ENCODE peak calls at places on chromosomes 7 and 10, in four cellular contexts. C is breast epithelium; H is heart right ventricle; S is CD4-positive, alpha-beta memory T cell. E is an unnamed sample.
A peak's percentile ranks its signal among the peaks of the same experiment; 100 is the strongest.

GRCh38 chr10:15300697-15301096 is 70.4 kb downstream of the FAM171A1 start:
- DNase-seq in C (no peak), H (no peak), S (no peak), E (no peak)

GRCh38 chr10:43585981-43586738 is 11.7 kb upstream of the ZNF239 start:
- DNase-seq in H (no peak), C (no peak), S (no peak), E (no peak)

GRCh38 chr10:67115972-67116371 is 190.1 kb downstream of the LRRTM3 start:
- DNase-seq in H (no peak), S (no peak), C (no peak), E (no peak)

GRCh38 chr10:4170633-4171314 is 385.8 kb upstream of the KLF6 start:
- DNase-seq in H (no peak), S (no peak), C (no peak), E (no peak)

GRCh38 chr10:89283988-89284475 is 17.8 kb upstream of the IFIT2 start:
- DNase-seq in H (peak; percentile 40), C (peak; percentile 40), S (no peak), E (peak; percentile 66)

GRCh38 chr10:122021421-122021820 is 32.5 kb downstream of the TACC2 start:
- DNase-seq in S (no peak), H (no peak), C (peak; percentile 62), E (no peak)

GRCh38 chr7:137992738-137993394 is 9.0 kb downstream of the CREB3L2 start:
- DNase-seq in C (peak; percentile 76), H (no peak), S (no peak), E (peak; percentile 78)

GRCh38 chr10:3196482-3196881 is 23.9 kb upstream of the PITRM1 start:
- DNase-seq in S (no peak), C (no peak), H (no peak), E (no peak)

GRCh38 chr7:33862946-33863814 is 42.2 kb upstream of the BMPER start:
- DNase-seq in H (peak; percentile 45), S (no peak), C (no peak), E (no peak)

GRCh38 chr10:101297901-101298451 is 56.0 kb upstream of the BTRC start:
- DNase-seq in H (peak; percentile 47), S (peak; percentile 60), C (no peak), E (peak; percentile 52)

GRCh38 chr10:116888380-116889055 is 39.2 kb downstream of the ENO4 start:
- DNase-seq in C (peak; percentile 72), S (no peak), H (no peak), E (no peak)

GRCh38 chr10:12214763-12215218 is 18.8 kb downstream of the CDC123 start:
- DNase-seq in S (peak; percentile 45), C (no peak), H (no peak), E (no peak)

GRCh38 chr7:44912775-44913347 is 27.5 kb upstream of the PURB start:
- DNase-seq in S (no peak), C (peak; percentile 62), H (no peak), E (no peak)

GRCh38 chr10:124728071-124728829 is 15.9 kb downstream of the FAM53B start:
- DNase-seq in S (no peak), C (no peak), H (no peak), E (no peak)

GRCh38 chr10:45580781-45581496 is 91.6 kb downstream of the ZFAND4 start:
- DNase-seq in S (peak; percentile 40), H (no peak), C (no peak), E (no peak)

GRCh38 chr10:102367441-102367840 is 28.1 kb upstream of the NFKB2 start:
- DNase-seq in S (no peak), H (no peak), C (no peak), E (no peak)

GRCh38 chr10:19788075-19788686 is 28.1 kb upstream of the PLXDC2 start:
- DNase-seq in H (no peak), C (no peak), S (no peak), E (peak; percentile 74)

GRCh38 chr7:77226357-77226839 is 26.8 kb upstream of the FGL2 start:
- DNase-seq in H (no peak), S (no peak), C (no peak), E (no peak)

GRCh38 chr10:101779544-101780186 is 3.6 kb downstream of the NPM3 start:
- DNase-seq in C (peak; percentile 41), S (peak; percentile 70), H (peak; percentile 86), E (peak; percentile 56)

GRCh38 chr7:41996381-41997035 is 240.5 kb downstream of the GLI3 start:
- DNase-seq in C (no peak), S (no peak), H (no peak), E (no peak)

GRCh38 chr7:48280100-48280499 is 108.8 kb downstream of the ABCA13 start:
- DNase-seq in C (no peak), H (no peak), S (no peak), E (peak; percentile 13)

GRCh38 chr10:110498087-110498981 is 627 bp downstream of the DUSP5 start:
- DNase-seq in C (peak; percentile 40), S (peak; percentile 68), H (peak; percentile 68), E (peak; percentile 20)

GRCh38 chr10:31359979-31360378 is 41.0 kb downstream of the ZEB1 start:
- DNase-seq in S (no peak), C (no peak), H (no peak), E (no peak)

GRCh38 chr7:41889472-41889871 is 186.6 kb upstream of the INHBA start:
- DNase-seq in C (no peak), S (no peak), H (no peak), E (no peak)

GRCh38 chr10:91519899-91520514 is 109.9 kb downstream of the HECTD2 start:
- DNase-seq in C (no peak), S (no peak), H (no peak), E (no peak)

GRCh38 chr7:75727881-75728592 is 10.7 kb downstream of the HIP1 start:
- DNase-seq in H (peak; percentile 32), C (peak; percentile 60), S (peak; percentile 73), E (no peak)

GRCh38 chr10:19824397-19825342 is 8.4 kb downstream of the PLXDC2 start:
- DNase-seq in S (no peak), C (no peak), H (no peak), E (no peak)

GRCh38 chr7:70406419-70407189 is 725.3 kb upstream of the GALNT17 start:
- DNase-seq in H (no peak), C (no peak), S (no peak), E (no peak)

GRCh38 chr10:13891542-13892431 is 305.0 kb downstream of the PRPF18 start:
- DNase-seq in H (peak; percentile 47), S (no peak), C (no peak), E (no peak)

GRCh38 chr10:87054373-87055295 is 34.5 kb downstream of the FAM25A start:
- DNase-seq in S (no peak), C (no peak), H (no peak), E (no peak)

GRCh38 chr10:97321807-97322195 is 2.7 kb downstream of the FRAT1 start:
- DNase-seq in S (no peak), H (no peak), C (no peak), E (no peak)

GRCh38 chr10:97318772-97319651 is at the start of gene FRAT1:
- DNase-seq in H (peak; percentile 92), S (peak; percentile 90), C (peak; percentile 81), E (peak; percentile 91)

GRCh38 chr10:97319671-97320479 is 804 bp downstream of the FRAT1 start:
- DNase-seq in H (peak; percentile 60), C (no peak), S (peak; percentile 72), E (no peak)

GRCh38 chr10:97321032-97321806 is 2.1 kb downstream of the FRAT1 start:
- DNase-seq in S (no peak), H (peak; percentile 34), C (no peak), E (no peak)

GRCh38 chr10:97320480-97321031 is 1.5 kb downstream of the FRAT1 start:
- DNase-seq in S (peak; percentile 53), H (peak; percentile 22), C (no peak), E (no peak)
- H3K4me1 ChIP-seq in S (peaks cover 21% of the 10 kb centered on the region), H (peaks cover 16% of the 10 kb centered on the region), C (peaks cover 4% of the 10 kb centered on the region), E (peaks cover 7% of the 10 kb centered on the region)

DNA sequence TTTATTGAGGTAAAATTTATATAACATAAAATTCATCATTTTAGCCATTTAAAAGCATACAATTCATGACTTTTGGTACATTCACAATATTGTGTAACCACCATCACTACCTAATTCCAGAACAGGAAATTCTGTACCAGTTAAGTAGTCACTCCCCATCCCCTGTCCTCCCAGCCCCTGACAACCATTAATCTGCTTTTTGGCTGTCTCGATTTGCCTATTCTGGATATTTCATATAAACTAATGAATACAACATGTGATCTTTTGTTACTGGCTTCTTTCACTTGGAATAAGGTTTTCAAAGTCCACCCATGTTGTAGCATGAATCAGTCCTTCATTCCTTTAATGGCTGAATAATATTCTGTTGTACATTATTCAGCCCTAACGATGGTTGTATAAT is 115.6 kb upstream of the KLF14 start:
- DNase-seq in S (no peak), H (no peak), C (no peak), E (no peak)
- H3K4me1 ChIP-seq in S (no peaks in the 10 kb centered on the region), H (no peaks in the 10 kb centered on the region), C (no peaks in the 10 kb centered on the region), E (no peaks in the 10 kb centered on the region)

GRCh38 chr7:50332241-50333176 is 28.0 kb downstream of the IKZF1 start:
- DNase-seq in H (no peak), C (no peak), S (no peak), E (no peak)
- H3K4me1 ChIP-seq in H (peaks cover 5% of the 10 kb centered on the region), C (no peaks in the 10 kb centered on the region), S (peaks cover 100% of the 10 kb centered on the region), E (peaks cover 16% of the 10 kb centered on the region)

GRCh38 chr7:94957041-94957440 is 49.6 kb downstream of the PPP1R9A start:
- DNase-seq in H (no peak), S (no peak), C (no peak), E (no peak)
- H3K4me1 ChIP-seq in H (no peaks in the 10 kb centered on the region), S (no peaks in the 10 kb centered on the region), C (no peaks in the 10 kb centered on the region), E (no peaks in the 10 kb centered on the region)

GRCh38 chr10:5710854-5711253 is 26.2 kb downstream of the TASOR2 start:
- DNase-seq in H (no peak), S (no peak), C (no peak), E (no peak)
- H3K4me1 ChIP-seq in H (peaks cover 20% of the 10 kb centered on the region), S (peaks cover 44% of the 10 kb centered on the region), C (peaks cover 4% of the 10 kb centered on the region), E (peaks cover 20% of the 10 kb centered on the region)

GRCh38 chr10:79171504-79171903 is 102.7 kb downstream of the ZMIZ1 start:
- DNase-seq in H (no peak), C (no peak), S (no peak), E (no peak)
- H3K4me1 ChIP-seq in H (peaks cover 78% of the 10 kb centered on the region), C (peaks cover 3% of the 10 kb centered on the region), S (no peaks in the 10 kb centered on the region), E (peaks cover 15% of the 10 kb centered on the region)